ENCODE peak calls at places on chromosomes 7 and 10, in six cellular contexts. Q is esophagus squamous epithelium; U is NB4; P is HEK293T; C is CD4-positive, alpha-beta T cell; F is head of caudate nucleus. X is an unnamed sample.

GRCh38 chr7:111864291-111864976 is 302.1 kb upstream of the IMMP2L start:
- DNase-seq in Q (no peak), U (no peak), P (no peak), C (no peak), F (peak), X (no peak)

GRCh38 chr7:82051641-82052040 is 281.8 kb upstream of the HGF start:
- DNase-seq in Q (no peak), U (no peak), P (peak), C (no peak), F (no peak), X (no peak)

GRCh38 chr7:51081270-51081890 is 235.2 kb downstream of the COBL start:
- DNase-seq in Q (no peak), U (no peak), P (no peak), C (no peak), F (no peak), X (no peak)

GRCh38 chr7:139246905-139247304 is 15.9 kb downstream of the UBN2 start:
- DNase-seq in Q (no peak), U (no peak), P (no peak), C (no peak), F (no peak), X (no peak)

GRCh38 chr7:134255814-134256213 is 60.9 kb downstream of the SLC35B4 start:
- DNase-seq in Q (no peak), U (peak), P (no peak), C (no peak), F (no peak), X (no peak)

GRCh38 chr10:89427629-89428028 is 13.3 kb downstream of the IFIT5 start:
- DNase-seq in Q (no peak), U (no peak), P (no peak), C (no peak), F (no peak), X (no peak)

GRCh38 chr7:98203261-98203963 is 7.8 kb upstream of the BHLHA15 start:
- DNase-seq in Q (no peak), U (no peak), P (no peak), C (no peak), F (no peak), X (no peak)

GRCh38 chr7:77427996-77428603 is 12.0 kb upstream of the GSAP start:
- DNase-seq in Q (no peak), U (no peak), P (no peak), C (no peak), F (no peak), X (no peak)

GRCh38 chr10:101617102-101617823 is 29.1 kb downstream of the DPCD start:
- DNase-seq in Q (no peak), U (peak), P (no peak), C (no peak), F (no peak), X (peak)

GRCh38 chr7:42253316-42253715 is 16.3 kb upstream of the GLI3 start:
- DNase-seq in Q (no peak), U (no peak), P (no peak), C (no peak), F (no peak), X (no peak)

GRCh38 chr7:36155811-36156361 is 2.8 kb downstream of the EEPD1 start:
- DNase-seq in Q (no peak), U (peak), P (no peak), C (no peak), F (peak), X (no peak)

GRCh38 chr10:56537984-56538383 is 176.9 kb upstream of the ZWINT start:
- DNase-seq in Q (no peak), U (peak), P (no peak), C (no peak), F (peak), X (no peak)

GRCh38 chr7:6106140-6106904 is 75.1 kb downstream of the ANKRD61 start:
- DNase-seq in Q (no peak), U (peak), P (no peak), C (peak), F (no peak), X (peak)

GRCh38 chr10:94361161-94361794 is 1.5 kb downstream of the NOC3L start:
- DNase-seq in Q (no peak), U (peak), P (no peak), C (no peak), F (no peak), X (peak)

GRCh38 chr7:151178236-151178635 is 8.8 kb downstream of the ASB10 start:
- DNase-seq in Q (no peak), U (no peak), P (no peak), C (no peak), F (no peak), X (no peak)

GRCh38 chr7:136514776-136515175 is 353.7 kb upstream of the CHRM2 start:
- DNase-seq in Q (no peak), U (no peak), P (no peak), C (no peak), F (no peak), X (no peak)

GRCh38 chr10:97514344-97514743 is 15.6 kb downstream of the UBTD1 start:
- DNase-seq in Q (no peak), U (no peak), P (no peak), C (no peak), F (no peak), X (no peak)

GRCh38 chr10:84158061-84158460 is 15.5 kb upstream of the GPR15LG start:
- DNase-seq in Q (no peak), U (peak), P (no peak), C (no peak), F (peak), X (no peak)

GRCh38 chr10:108303149-108303548 is 1138.6 kb upstream of the SORCS1 start:
- DNase-seq in Q (no peak), U (no peak), P (no peak), C (no peak), F (no peak), X (no peak)

X was measured in Kasumi-1.